ENCODE peak calls at places on chromosomes 16 and 17, in eight cellular contexts. K, Q, G, L, Y, I, N and O are unnamed samples.

GRCh38 chr17:2274414-2274813 is 29.2 kb downstream of the SMG6 start:
- DNase-seq in Y (no peak), Q (no peak), N (no peak), I (no peak), L (no peak), G (no peak), K (no peak), O (no peak)

GRCh38 chr17:18324140-18325049 is 9.3 kb downstream of the SMCR8 start:
- DNase-seq in I (no peak), K (no peak), Y (no peak), Q (no peak), G (no peak), N (no peak), L (peak), O (no peak)

GRCh38 chr16:2507052-2507678 is 6.6 kb upstream of the ATP6V0C start:
- DNase-seq in N (peak), K (no peak), Y (no peak), G (no peak), Q (no peak), I (no peak), L (no peak), O (no peak)

GRCh38 chr17:83073389-83074063 is 5.9 kb upstream of the METRNL start:
- DNase-seq in N (no peak), L (no peak), G (no peak), Q (peak), Y (no peak), I (no peak), K (no peak), O (peak)

GRCh38 chr17:36722121-36722902 is 120.9 kb downstream of the MRM1 start:
- DNase-seq in L (peak), I (peak), G (peak), K (peak), N (peak), Y (peak), Q (no peak), O (peak)

GRCh38 chr17:68886401-68886800 is 68.8 kb downstream of the ABCA8 start:
- DNase-seq in L (no peak), Y (no peak), G (no peak), Q (no peak), K (no peak), N (no peak), I (no peak), O (no peak)

GRCh38 chr16:10200823-10201571 is 18.8 kb upstream of the GRIN2A start:
- DNase-seq in I (no peak), Q (no peak), N (no peak), K (no peak), Y (no peak), L (no peak), G (no peak), O (no peak)

GRCh38 chr17:28807925-28808641 is 34.5 kb downstream of the FAM222B start:
- DNase-seq in K (no peak), Y (no peak), L (no peak), Q (peak), G (peak), N (peak), I (no peak), O (peak)

GRCh38 chr16:30092373-30093010 is 768 bp upstream of the TBX6 start:
- DNase-seq in I (peak), N (peak), L (peak), Q (no peak), K (peak), G (peak), Y (no peak), O (peak)

GRCh38 chr16:27226976-27227705 is 23.8 kb downstream of the KDM8 start:
- DNase-seq in I (no peak), K (no peak), G (no peak), Q (no peak), L (peak), Y (no peak), N (no peak), O (no peak)

GRCh38 chr16:12729448-12729847 is 74.2 kb downstream of the CPPED1 start:
- DNase-seq in K (no peak), L (no peak), I (no peak), N (no peak), Q (no peak), G (no peak), Y (no peak), O (no peak)

GRCh38 chr16:68429081-68429740 is 19.1 kb downstream of the SMPD3 start:
- DNase-seq in L (no peak), Q (no peak), Y (no peak), K (no peak), N (no peak), G (no peak), I (no peak), O (no peak)